ENCODE peak calls at places on chromosomes 4 and X, in nine cellular contexts. T, Z, S, O, U, Y, P, X and E are unnamed samples.

GRCh38 chr4:94924566-94924965 is 166.8 kb downstream of the BMPR1B start:
- DNase-seq in P (no peak), X (no peak), S (no peak), O (no peak), Z (no peak), T (no peak), Y (no peak), U (no peak), E (no peak)

GRCh38 chr4:95764961-95765360 is 74.9 kb upstream of the PDHA2 start:
- DNase-seq in S (no peak), U (no peak), Z (no peak), P (no peak), T (no peak), O (no peak), Y (no peak), X (no peak), E (no peak)

GRCh38 chrX:13791559-13791958 is 25.3 kb downstream of the GPM6B start:
- DNase-seq in O (no peak), Y (no peak), S (no peak), Z (no peak), U (no peak), X (no peak), P (peak; percentile 14), T (no peak), E (no peak)

GRCh38 chrX:146173742-146174141 is 356.1 kb downstream of the SLITRK2 start:
- DNase-seq in Z (no peak), X (no peak), Y (no peak), O (no peak), U (no peak), S (no peak), P (no peak), T (no peak), E (no peak)

GRCh38 chrX:66022742-66023725 is 16.8 kb downstream of the VSIG4 start:
- DNase-seq in Z (no peak), O (no peak), T (no peak), Y (no peak), X (no peak), U (no peak), S (no peak), P (no peak), E (no peak)

GRCh38 chrX:20500949-20501348 is 234.2 kb upstream of the RPS6KA3 start:
- DNase-seq in U (no peak), Z (no peak), X (no peak), T (no peak), P (no peak), S (no peak), Y (no peak), O (no peak), E (no peak)

GRCh38 chrX:153469811-153470410 is 465 bp downstream of the HAUS7 start:
- DNase-seq in X (no peak), S (no peak), Z (no peak), U (peak; percentile 21), T (no peak), P (peak; percentile 13), Y (no peak), O (no peak), E (peak; percentile 38)

GRCh38 chr4:33494150-33494549 is 2750.2 kb downstream of the ARAP2 start:
- DNase-seq in S (no peak), P (peak; percentile 6), Y (no peak), Z (peak; percentile 44), X (peak; percentile 7), O (no peak), U (no peak), T (no peak), E (no peak)

GRCh38 chrX:150253946-150254615 is 109.0 kb upstream of the MAMLD1 start:
- DNase-seq in T (no peak), Y (no peak), Z (no peak), S (no peak), O (no peak), U (no peak), P (peak; percentile 15), X (no peak), E (no peak)

GRCh38 chrX:29867971-29868370 is 347.4 kb upstream of the MAGEB2 start:
- DNase-seq in U (no peak), X (no peak), Z (no peak), Y (no peak), T (no peak), P (no peak), S (no peak), O (no peak), E (no peak)

GRCh38 chr4:175514174-175514573 is 297.9 kb downstream of the GPM6A start:
- DNase-seq in U (no peak), X (no peak), Z (no peak), S (no peak), Y (no peak), T (no peak), P (no peak), O (no peak), E (no peak)

GRCh38 chr4:175504316-175504715 is 307.7 kb downstream of the GPM6A start:
- DNase-seq in P (peak; percentile 7), X (no peak), U (peak; percentile 69), Y (no peak), T (no peak), S (no peak), Z (no peak), O (no peak), E (no peak)

GRCh38 chr4:175511861-175512260 is 300.2 kb downstream of the GPM6A start:
- DNase-seq in Z (no peak), X (no peak), U (peak; percentile 9), O (no peak), S (no peak), P (no peak), T (no peak), Y (no peak), E (no peak)

GRCh38 chr4:175509320-175509719 is 302.7 kb downstream of the GPM6A start:
- DNase-seq in U (no peak), T (no peak), O (no peak), S (no peak), Y (no peak), P (no peak), X (no peak), Z (no peak), E (no peak)
- TF ChIP-seq CTCF in U (no peak), T (no peak), O (no peak), S (no peak), Y (no peak), P (peak; percentile 1), X (no peak), Z (no peak), E (peak; percentile 11)

GRCh38 chr4:184906480-184907097 is 80.8 kb upstream of the ACSL1 start:
- DNase-seq in Z (no peak), S (no peak), P (no peak), T (no peak), O (no peak), Y (no peak), U (no peak), X (no peak), E (no peak)

GRCh38 chr4:184913356-184914143 is 87.8 kb upstream of the ACSL1 start:
- DNase-seq in P (no peak), X (no peak), O (no peak), Y (no peak), T (no peak), S (no peak), Z (no peak), U (no peak), E (no peak)

GRCh38 chr4:184907216-184907615 is 81.4 kb upstream of the ACSL1 start:
- DNase-seq in X (no peak), Y (no peak), P (no peak), S (no peak), O (no peak), T (no peak), U (no peak), Z (no peak), E (no peak)

GRCh38 chr4:184907810-184908209 is 82.0 kb upstream of the ACSL1 start:
- DNase-seq in U (no peak), S (no peak), T (no peak), X (no peak), Z (no peak), P (no peak), O (no peak), Y (no peak), E (no peak)

DNA sequence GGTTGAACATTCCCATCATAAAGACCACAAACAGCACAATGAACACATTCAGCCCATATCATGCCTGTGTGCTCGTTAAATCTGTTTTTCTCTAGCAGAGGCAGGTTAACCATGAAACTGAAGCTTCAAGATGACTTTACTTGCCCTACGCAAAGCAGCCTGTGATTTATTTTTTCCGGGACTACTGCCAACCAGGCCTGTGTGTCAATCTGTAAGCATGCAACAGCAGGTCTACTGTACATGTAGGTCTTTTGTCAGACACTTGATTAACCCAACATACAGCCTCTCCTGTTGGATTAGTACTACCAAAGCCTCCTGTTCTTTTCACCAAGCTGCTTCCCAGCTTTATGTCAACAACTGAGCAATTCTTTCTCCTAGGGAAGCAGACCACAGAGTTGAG is 85.5 kb upstream of the ACSL1 start:
- DNase-seq in S (no peak), T (no peak), P (peak; percentile 5), O (no peak), U (peak; percentile 10), Y (no peak), Z (peak; percentile 29), X (peak; percentile 10), E (no peak)
- TF ChIP-seq CTCF in S (no peak), T (no peak), P (no peak), O (no peak), U (no peak), Y (no peak), Z (no peak), X (no peak), E (no peak)

GRCh38 chr4:105808459-105809041 is 86.7 kb upstream of the NPNT start:
- DNase-seq in U (peak; percentile 55), S (no peak), P (peak; percentile 67), Z (peak; percentile 97), T (no peak), O (no peak), Y (no peak), X (peak; percentile 45), E (no peak)

GRCh38 chr4:105808030-105808429 is 87.2 kb upstream of the NPNT start:
- DNase-seq in S (no peak), T (no peak), U (no peak), P (no peak), X (no peak), Z (no peak), Y (no peak), O (no peak), E (no peak)

GRCh38 chr4:105805501-105806120 is 89.7 kb upstream of the NPNT start:
- DNase-seq in Z (peak; percentile 39), O (no peak), T (no peak), P (no peak), S (no peak), Y (no peak), X (no peak), U (no peak), E (no peak)

DNA sequence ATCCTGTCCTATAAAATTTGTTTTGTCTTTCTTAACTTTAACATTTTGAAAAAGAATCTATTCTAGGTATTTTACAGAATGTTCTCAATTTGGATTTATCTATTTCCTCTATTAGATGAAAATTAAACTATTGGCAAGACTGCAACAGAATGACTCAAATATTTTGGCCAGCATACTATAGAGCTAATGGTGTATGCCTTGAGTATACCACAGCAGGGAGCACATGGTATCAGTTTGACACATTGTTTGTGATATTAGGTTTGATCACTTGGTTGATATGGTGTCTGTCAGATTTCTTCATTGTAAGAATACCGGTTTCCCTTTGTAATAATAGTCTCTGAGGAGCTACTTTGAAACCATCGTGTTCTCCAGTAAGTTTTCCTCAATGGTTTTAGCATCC is 87.8 kb upstream of the NPNT start:
- DNase-seq in S (no peak), T (no peak), O (no peak), U (peak; percentile 4), Y (no peak), P (peak; percentile 39), Z (peak; percentile 65), X (peak; percentile 9), E (no peak)
- TF ChIP-seq CTCF in S (no peak), T (no peak), O (no peak), U (no peak), Y (no peak), P (no peak), Z (no peak), X (no peak), E (no peak)

GRCh38 chrX:143781103-143781502 is 60.6 kb upstream of the SPANXN2 start:
- DNase-seq in U (peak; percentile 32), Y (no peak), Z (no peak), O (no peak), S (no peak), T (no peak), X (no peak), P (peak; percentile 37), E (no peak)
- TF ChIP-seq CTCF in U (no peak), Y (no peak), Z (no peak), O (no peak), S (no peak), T (no peak), X (no peak), P (no peak), E (no peak)